ENCODE peak calls at places on chromosomes 5 and 9, in eight cellular contexts. M, R, V, S, N, O, G and Q are unnamed samples.
A peak's percentile ranks its signal among the peaks of the same experiment; 100 is the strongest.

GRCh38 chr9:21311888-21312287 is 6.8 kb upstream of the IFNA5 start:
- DNase-seq in M (no peak), R (no peak), V (no peak), S (no peak), N (no peak), O (no peak), G (no peak), Q (no peak)

GRCh38 chr5:157160001-157160400 is 6.1 kb downstream of the GARIN3 start:
- DNase-seq in M (no peak), R (no peak), V (no peak), S (no peak), N (peak; percentile 27), O (no peak), G (no peak), Q (no peak)

GRCh38 chr5:145925353-145925752 is 11.0 kb upstream of the SH3RF2 start:
- DNase-seq in M (no peak), R (peak; percentile 62), V (no peak), S (no peak), N (no peak), O (no peak), G (peak; percentile 78), Q (peak; percentile 42)

GRCh38 chr9:15416880-15417279 is 5.8 kb upstream of the SNAPC3 start:
- DNase-seq in M (no peak), R (peak; percentile 52), V (peak; percentile 10), S (no peak), N (peak; percentile 23), O (peak; percentile 12), G (no peak), Q (peak; percentile 21)

GRCh38 chr5:149298163-149298562 is 26.5 kb downstream of the AFAP1L1 start:
- DNase-seq in M (no peak), R (no peak), V (no peak), S (no peak), N (no peak), O (no peak), G (no peak), Q (no peak)

GRCh38 chr5:102863764-102864560 is 108.9 kb downstream of the PAM start:
- DNase-seq in M (no peak), R (no peak), V (no peak), S (no peak), N (no peak), O (no peak), G (no peak), Q (no peak)

GRCh38 chr5:124263680-124264491 is 482.6 kb downstream of the ZNF608 start:
- DNase-seq in M (peak; percentile 10), R (no peak), V (no peak), S (no peak), N (no peak), O (peak; percentile 17), G (no peak), Q (peak; percentile 56)

GRCh38 chr9:93141771-93142483 is 7.9 kb upstream of the NINJ1 start:
- DNase-seq in M (no peak), R (no peak), V (no peak), S (no peak), N (no peak), O (no peak), G (no peak), Q (no peak)

GRCh38 chr5:53041071-53041692 is 52.0 kb downstream of the ITGA2 start:
- DNase-seq in M (no peak), R (no peak), V (no peak), S (no peak), N (no peak), O (no peak), G (no peak), Q (no peak)

GRCh38 chr5:777756-778161 is 6.8 kb downstream of the ZDHHC11B start:
- DNase-seq in M (no peak), R (no peak), V (no peak), S (peak; percentile 60), N (no peak), O (no peak), G (no peak), Q (no peak)

GRCh38 chr5:10315181-10315580 is 7.5 kb upstream of the CMBL start:
- DNase-seq in M (no peak), R (no peak), V (no peak), S (no peak), N (no peak), O (no peak), G (no peak), Q (no peak)